ENCODE peak calls at places on chromosomes 7 and 10, in eight cellular contexts. L is right atrium auricular region, F is dorsolateral prefrontal cortex, Z is IMR-90, C is fibroblast of lung, V is prostate gland, U is PC-9, J is uterus. B is an unnamed sample. For H3K27me3, the result is how much of the 10 kb centered on the place peaks cover.

GRCh38 chr10:119818889-119819270 is 53.8 kb downstream of the MCMBP start:
- DNase-seq in J (peak), L (no peak), F (no peak), C (peak), Z (no peak), V (no peak), U (no peak), B (no peak)

GRCh38 chr10:110010076-110011069 is 2.6 kb downstream of the ADD3 start:
- DNase-seq in C (no peak), J (no peak), V (no peak), U (no peak), Z (peak), F (no peak), L (no peak), B (no peak)

GRCh38 chr10:92181575-92181974 is 109.3 kb downstream of the CPEB3 start:
- DNase-seq in C (peak), V (no peak), F (no peak), U (no peak), L (no peak), J (no peak), Z (no peak), B (peak)

GRCh38 chr10:95363303-95363912 is 72.6 kb upstream of the PDLIM1 start:
- DNase-seq in F (no peak), C (peak), J (peak), Z (peak), L (no peak), U (peak), V (peak), B (peak)

GRCh38 chr10:12910835-12911234 is 90.7 kb downstream of the CCDC3 start:
- DNase-seq in V (no peak), F (no peak), L (no peak), J (no peak), U (no peak), C (no peak), Z (no peak), B (no peak)

GRCh38 chr7:81114682-81115081 is 195.8 kb upstream of the SEMA3C start:
- DNase-seq in L (no peak), Z (no peak), J (no peak), C (no peak), V (no peak), U (no peak), F (no peak), B (no peak)

GRCh38 chr7:156751319-156751718 is 110.7 kb downstream of the RNF32 start:
- DNase-seq in L (no peak), C (peak), Z (peak), J (no peak), V (no peak), U (no peak), F (no peak), B (peak)

GRCh38 chr10:77926566-77927342 is at the start of gene DLG5:
- DNase-seq in L (peak), Z (peak), U (peak), V (peak), J (peak), F (no peak), C (peak), B (no peak)

GRCh38 chr7:79790863-79791262 is 337.4 kb upstream of the MAGI2 start:
- DNase-seq in J (no peak), F (no peak), C (no peak), V (no peak), U (no peak), Z (peak), L (no peak), B (no peak)

GRCh38 chr7:114885836-114886235 is 36.1 kb upstream of the MDFIC start:
- DNase-seq in L (no peak), Z (peak), U (no peak), F (no peak), C (peak), V (no peak), J (no peak), B (no peak)

GRCh38 chr7:2523941-2524807 is 4.6 kb downstream of the LFNG start:
- DNase-seq in J (peak), Z (peak), U (peak), F (peak), C (no peak), V (peak), L (peak), B (no peak)

GRCh38 chr10:24552346-24553016 is 171.2 kb downstream of the ARHGAP21 start:
- DNase-seq in F (no peak), L (peak), U (no peak), Z (no peak), V (peak), J (no peak), C (no peak), B (no peak)

GRCh38 chr7:151059362-151060112 is at the start of gene SLC4A2:
- DNase-seq in V (peak), J (peak), C (peak), L (peak), Z (peak), F (peak), U (peak), B (peak)

GRCh38 chr7:43481905-43482678 is 100.8 kb upstream of the STK17A start:
- DNase-seq in Z (peak), U (no peak), J (no peak), F (no peak), V (no peak), L (no peak), C (peak), B (peak)

GRCh38 chr7:83159731-83160130 is 3.0 kb downstream of the PCLO start:
- DNase-seq in F (no peak), V (no peak), C (no peak), U (no peak), Z (no peak), L (no peak), J (no peak), B (no peak)

GRCh38 chr7:111803015-111803758 is 240.9 kb upstream of the IMMP2L start:
- DNase-seq in Z (peak), F (no peak), U (no peak), V (peak), J (no peak), L (no peak), C (no peak), B (peak)

GRCh38 chr10:48670978-48671913 is 13.4 kb upstream of the WDFY4 start:
- DNase-seq in C (no peak), F (no peak), V (no peak), U (no peak), J (no peak), Z (no peak), L (peak), B (no peak)

GRCh38 chr7:92665926-92666325 is 75.7 kb upstream of the FAM133B start:
- DNase-seq in Z (peak), C (no peak), U (no peak), V (no peak), F (no peak), L (no peak), J (no peak), B (no peak)

GRCh38 chr7:132488634-132489302 is 87.5 kb downstream of the PLXNA4 start:
- DNase-seq in V (no peak), J (no peak), U (no peak), Z (no peak), C (peak), L (no peak), F (no peak), B (no peak)

GRCh38 chr7:463362-464176 is 56.1 kb downstream of the PDGFA start:
- DNase-seq in L (no peak), C (no peak), J (no peak), U (no peak), Z (no peak), F (no peak), V (no peak), B (no peak)

GRCh38 chr10:80860719-80861118 is 323.0 kb downstream of the SH2D4B start:
- DNase-seq in J (no peak), Z (no peak), L (no peak), U (no peak), V (no peak), F (no peak), C (no peak), B (no peak)

GRCh38 chr7:15515201-15515777 is 46.5 kb downstream of the AGMO start:
- DNase-seq in L (no peak), Z (peak), J (no peak), F (no peak), V (no peak), C (peak), U (no peak), B (no peak)

GRCh38 chr7:127588697-127589482 is 679 bp downstream of the ARF5 start:
- DNase-seq in F (no peak), C (peak), L (no peak), Z (peak), V (peak), U (peak), J (peak), B (peak)

GRCh38 chr10:106576534-106576933 is 588.0 kb downstream of the SORCS1 start:
- DNase-seq in C (no peak), L (no peak), Z (no peak), F (no peak), J (no peak), V (no peak), U (no peak), B (no peak)

GRCh38 chr10:50469288-50469687 is 154.5 kb downstream of the SGMS1 start:
- DNase-seq in L (no peak), C (peak), F (no peak), U (no peak), J (no peak), Z (peak), V (no peak), B (peak)

GRCh38 chr7:41817386-41817785 is 114.5 kb upstream of the INHBA start:
- DNase-seq in F (no peak), L (no peak), V (no peak), Z (peak), C (no peak), U (peak), J (no peak), B (peak)

GRCh38 chr7:18179058-18179457 is 151.4 kb upstream of the PRPS1L1 start:
- DNase-seq in F (no peak), J (no peak), U (no peak), Z (no peak), V (no peak), L (no peak), C (no peak), B (peak)

GRCh38 chr10:47127188-47127587 is 172.8 kb upstream of the GDF10 start:
- DNase-seq in V (no peak), Z (no peak), L (peak), J (no peak), C (no peak), U (no peak), F (no peak), B (no peak)

GRCh38 chr7:91565499-91566331 is 301.5 kb downstream of the FZD1 start:
- DNase-seq in V (peak), F (no peak), C (peak), J (no peak), L (no peak), Z (no peak), U (no peak), B (no peak)

GRCh38 chr10:22010973-22011408 is 7.5 kb upstream of the DNAJC1 start:
- DNase-seq in C (peak), U (no peak), V (no peak), F (no peak), L (no peak), Z (peak), J (no peak), B (no peak)
- TF ChIP-seq CTCF in C (no peak), U (peak), V (peak), F (peak), L (peak), Z (peak), J (peak), B (no peak)

GRCh38 chr7:107068156-107068555 is 23.7 kb downstream of the PRKAR2B start:
- DNase-seq in U (no peak), V (no peak), L (no peak), J (no peak), C (no peak), F (no peak), Z (no peak), B (no peak)
- H3K27ac ChIP-seq in U (no peak), V (no peak), L (no peak), J (no peak), C (no peak), F (peak), Z (no peak), B (no peak)

GRCh38 chr10:69576334-69577011 is 3.3 kb upstream of the NEUROG3 start:
- DNase-seq in F (no peak), Z (no peak), C (no peak), J (no peak), V (no peak), U (no peak), L (no peak), B (peak)

GRCh38 chr10:69580435-69580834 is 7.2 kb upstream of the NEUROG3 start:
- DNase-seq in L (no peak), J (no peak), U (no peak), F (no peak), Z (no peak), C (no peak), V (no peak), B (no peak)

GRCh38 chr10:69577268-69578232 is 4.3 kb upstream of the NEUROG3 start:
- DNase-seq in V (no peak), C (no peak), L (no peak), J (no peak), Z (no peak), F (no peak), U (no peak), B (no peak)

GRCh38 chr10:69579661-69580060 is 6.4 kb upstream of the NEUROG3 start:
- DNase-seq in L (no peak), C (no peak), F (no peak), J (no peak), U (no peak), V (no peak), Z (no peak), B (no peak)

DNA sequence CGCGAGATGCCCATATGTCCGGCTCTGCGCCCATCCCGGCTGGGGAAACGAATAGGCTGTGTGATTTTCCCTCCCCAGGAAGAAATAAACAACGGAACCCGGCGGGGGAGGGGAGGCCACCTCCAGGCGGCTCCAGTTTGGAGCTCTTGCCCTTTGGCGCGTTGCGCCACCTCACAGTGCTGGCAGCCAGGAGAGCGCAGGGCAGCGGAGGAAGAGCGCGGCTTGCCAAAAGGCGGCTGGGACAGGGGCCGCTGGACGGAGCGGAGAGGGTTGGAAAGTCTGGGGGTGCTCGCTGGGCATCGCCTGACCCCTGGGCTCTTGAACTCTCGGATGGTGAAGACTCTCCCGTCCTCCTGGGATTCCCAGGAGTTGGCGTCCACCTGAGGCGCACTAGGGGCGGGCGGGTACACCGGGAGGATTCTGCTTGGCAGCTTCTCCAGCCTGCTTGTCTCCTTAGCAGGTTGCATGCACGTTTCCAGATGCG is 5.3 kb upstream of the NEUROG3 start:
- DNase-seq in Z (no peak), V (no peak), L (no peak), C (no peak), J (no peak), F (no peak), U (no peak), B (no peak)
- H3K27me3 ChIP-seq in Z (half or more), V (under half), L (under half), C (under half), J (under half), F (half or more), U (half or more), B (half or more)

GRCh38 chr10:43390791-43391190 is 18.2 kb downstream of the HNRNPF start:
- DNase-seq in L (no peak), V (no peak), Z (peak), F (peak), C (peak), J (no peak), U (no peak), B (peak)
- TF ChIP-seq CTCF in L (peak), V (peak), Z (peak), F (peak), C (peak), J (peak), U (peak), B (peak)

DNA sequence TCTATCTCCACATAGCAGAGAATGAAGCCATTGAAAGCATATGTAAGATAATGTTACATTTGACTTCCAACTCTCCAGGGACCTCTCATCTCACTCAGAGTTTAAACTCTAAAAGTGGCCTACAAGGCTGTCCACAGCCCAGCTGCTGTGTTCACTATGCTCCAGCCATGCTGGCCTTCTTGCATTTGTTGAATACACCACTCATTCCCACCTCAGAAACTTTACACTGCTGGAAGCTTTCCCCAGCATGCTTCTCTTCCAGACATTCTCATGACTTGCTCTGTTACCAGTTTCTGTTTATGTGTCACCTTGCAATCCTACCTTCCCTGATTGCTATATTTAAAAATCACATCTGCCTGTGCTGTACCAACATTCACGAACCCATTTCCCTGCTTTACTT is 167.2 kb downstream of the WNT2 start:
- DNase-seq in Z (no peak), U (no peak), J (no peak), F (no peak), C (no peak), L (no peak), V (no peak), B (no peak)
- H3K27ac ChIP-seq in Z (no peak), U (no peak), J (no peak), F (no peak), C (no peak), L (no peak), V (no peak), B (no peak)

GRCh38 chr10:113999520-113999919 is 44.1 kb upstream of the ADRB1 start:
- DNase-seq in L (no peak), Z (no peak), F (no peak), U (no peak), V (no peak), J (no peak), C (no peak), B (no peak)
- H3K27me3 ChIP-seq in L (under half), Z (under half), F (under half), U (under half), V (under half), J (under half), C (under half), B (under half)

GRCh38 chr10:52820316-52820715 is 47.7 kb upstream of the MBL2 start:
- DNase-seq in Z (no peak), F (no peak), L (no peak), V (no peak), C (no peak), J (no peak), U (no peak), B (no peak)

GRCh38 chr10:52814506-52814905 is 41.9 kb upstream of the MBL2 start:
- DNase-seq in J (no peak), V (no peak), U (no peak), Z (no peak), L (no peak), F (no peak), C (no peak), B (no peak)

GRCh38 chr10:52818019-52818418 is 45.4 kb upstream of the MBL2 start:
- DNase-seq in L (no peak), C (peak), V (no peak), J (no peak), U (peak), F (no peak), Z (peak), B (peak)
- TF ChIP-seq CTCF in L (no peak), C (peak), V (no peak), J (no peak), U (peak), F (peak), Z (peak), B (peak)

GRCh38 chr10:101118031-101118430 is 13.1 kb upstream of the TLX1 start:
- DNase-seq in J (no peak), Z (no peak), V (no peak), C (no peak), L (no peak), U (no peak), F (no peak), B (no peak)
- H3K27ac ChIP-seq in J (no peak), Z (no peak), V (no peak), C (no peak), L (no peak), U (no peak), F (no peak), B (no peak)

B was measured in brain microvascular endothelial cell.